ENCODE peak calls at places on chromosomes 13 and 19, in seven cellular contexts. K, U, T, Y, A, S and O are unnamed samples.

GRCh38 chr13:37984357-37984756 is 114.8 kb upstream of the TRPC4 start:
- DNase-seq in K (no peak), U (no peak), T (no peak), Y (no peak), A (no peak), S (no peak), O (no peak)

GRCh38 chr19:1567848-1568227 is 287 bp downstream of the MEX3D start:
- DNase-seq in K (no peak), U (no peak), T (no peak), Y (no peak), A (no peak), S (no peak), O (no peak)

GRCh38 chr13:48860369-48860768 is 115.3 kb upstream of the FNDC3A start:
- DNase-seq in K (no peak), U (no peak), T (no peak), Y (no peak), A (no peak), S (no peak), O (no peak)

GRCh38 chr13:94009696-94010095 is 469.8 kb downstream of the DCT start:
- DNase-seq in K (no peak), U (peak), T (peak), Y (peak), A (peak), S (no peak), O (no peak)

GRCh38 chr19:5850743-5851293 is 431 bp downstream of the FUT3 start:
- DNase-seq in K (no peak), U (peak), T (peak), Y (peak), A (peak), S (no peak), O (no peak)

GRCh38 chr13:72726721-72727416 is 560 bp downstream of the MZT1 start:
- DNase-seq in K (peak), U (no peak), T (peak), Y (peak), A (no peak), S (peak), O (no peak)

GRCh38 chr13:99432637-99433542 is 68.4 kb upstream of the TM9SF2 start:
- DNase-seq in K (peak), U (peak), T (peak), Y (peak), A (peak), S (peak), O (no peak)

GRCh38 chr13:51747438-51748434 is 56.2 kb downstream of the DHRS12 start:
- DNase-seq in K (no peak), U (no peak), T (no peak), Y (no peak), A (no peak), S (no peak), O (no peak)

GRCh38 chr19:12956446-12957388 is at the start of gene GADD45GIP1:
- DNase-seq in K (peak), U (peak), T (peak), Y (peak), A (no peak), S (peak), O (peak)

GRCh38 chr19:48598996-48599626 is 7.4 kb upstream of the SPACA4 start:
- DNase-seq in K (no peak), U (no peak), T (no peak), Y (no peak), A (no peak), S (no peak), O (no peak)

GRCh38 chr13:44471686-44472085 is 98.1 kb downstream of the SERP2 start:
- DNase-seq in K (no peak), U (peak), T (peak), Y (peak), A (peak), S (no peak), O (no peak)

GRCh38 chr13:89514534-89515312 is 1832.8 kb upstream of the MIR17HG start:
- DNase-seq in K (no peak), U (peak), T (peak), Y (peak), A (peak), S (no peak), O (no peak)

GRCh38 chr19:41218615-41219507 is at the start of gene AXL:
- DNase-seq in K (peak), U (peak), T (peak), Y (peak), A (peak), S (peak), O (peak)

GRCh38 chr13:95858286-95859075 is 181.5 kb downstream of the DNAJC3 start:
- DNase-seq in K (no peak), U (peak), T (peak), Y (peak), A (peak), S (no peak), O (no peak)

GRCh38 chr13:46386996-46387851 is at the start of gene RUBCNL:
- DNase-seq in K (peak), U (no peak), T (no peak), Y (no peak), A (peak), S (peak), O (peak)

GRCh38 chr19:11587973-11588631 is 9.2 kb upstream of the ZNF627 start:
- DNase-seq in K (no peak), U (no peak), T (no peak), Y (no peak), A (no peak), S (no peak), O (no peak)

GRCh38 chr19:48102870-48103751 is 7.5 kb downstream of the PLA2G4C start:
- DNase-seq in K (no peak), U (peak), T (peak), Y (peak), A (peak), S (no peak), O (peak)

GRCh38 chr13:60701919-60702318 is 304.9 kb downstream of the TDRD3 start:
- DNase-seq in K (no peak), U (no peak), T (no peak), Y (no peak), A (no peak), S (no peak), O (no peak)

GRCh38 chr19:55166530-55167268 is at the start of gene DNAAF3:
- DNase-seq in K (peak), U (peak), T (peak), Y (peak), A (peak), S (peak), O (peak)

GRCh38 chr13:76993021-76993420 is 1.1 kb downstream of the CLN5 start:
- DNase-seq in K (no peak), U (peak), T (peak), Y (peak), A (peak), S (no peak), O (no peak)

GRCh38 chr13:101967216-101967615 is 434.6 kb downstream of the FGF14 start:
- DNase-seq in K (no peak), U (no peak), T (no peak), Y (no peak), A (no peak), S (no peak), O (no peak)

GRCh38 chr13:34750078-34750703 is 191.9 kb upstream of the NBEA start:
- DNase-seq in K (no peak), U (peak), T (no peak), Y (peak), A (no peak), S (no peak), O (no peak)

GRCh38 chr19:48403606-48404005 is 10.1 kb downstream of the GRIN2D start:
- DNase-seq in K (no peak), U (peak), T (peak), Y (peak), A (peak), S (no peak), O (no peak)

GRCh38 chr13:74661851-74662250 is 527.6 kb upstream of the KLF12 start:
- DNase-seq in K (no peak), U (no peak), T (no peak), Y (no peak), A (no peak), S (no peak), O (no peak)

GRCh38 chr13:30656178-30656577 is 38.5 kb downstream of the USPL1 start:
- DNase-seq in K (no peak), U (no peak), T (no peak), Y (no peak), A (no peak), S (no peak), O (no peak)

GRCh38 chr19:18364826-18365528 is 21.0 kb upstream of the GDF15 start:
- DNase-seq in K (no peak), U (peak), T (peak), Y (peak), A (peak), S (peak), O (no peak)

GRCh38 chr19:17469092-17469370 is 1.3 kb upstream of the SLC27A1 start:
- DNase-seq in K (no peak), U (peak), T (no peak), Y (no peak), A (no peak), S (no peak), O (no peak)

GRCh38 chr19:28468701-28469459 is 744.1 kb downstream of the UQCRFS1 start:
- DNase-seq in K (no peak), U (peak), T (peak), Y (peak), A (no peak), S (peak), O (no peak)

GRCh38 chr19:17125052-17125727 is 49.6 kb downstream of the MYO9B start:
- DNase-seq in K (no peak), U (peak), T (peak), Y (peak), A (no peak), S (no peak), O (no peak)

GRCh38 chr13:109673477-109673876 is 112.9 kb downstream of the IRS2 start:
- DNase-seq in K (no peak), U (peak), T (no peak), Y (no peak), A (no peak), S (no peak), O (no peak)

GRCh38 chr13:79349011-79349410 is 57.0 kb downstream of the RBM26 start:
- DNase-seq in K (no peak), U (peak), T (no peak), Y (peak), A (no peak), S (no peak), O (no peak)

GRCh38 chr13:64640002-64640401 is 2590.1 kb downstream of the PCDH9 start:
- DNase-seq in K (no peak), U (no peak), T (no peak), Y (no peak), A (peak), S (no peak), O (no peak)

GRCh38 chr19:18751571-18751970 is 39.5 kb downstream of the COMP start:
- DNase-seq in K (no peak), U (no peak), T (no peak), Y (no peak), A (no peak), S (no peak), O (no peak)

GRCh38 chr13:21338651-21339278 is 120.3 kb downstream of the ZDHHC20 start:
- DNase-seq in K (no peak), U (no peak), T (no peak), Y (no peak), A (no peak), S (no peak), O (no peak)

GRCh38 chr13:50071399-50071798 is 56.2 kb downstream of the KCNRG start:
- DNase-seq in K (no peak), U (no peak), T (peak), Y (peak), A (peak), S (no peak), O (no peak)

GRCh38 chr19:6429419-6430221 is 3.9 kb downstream of the SLC25A41 start:
- DNase-seq in K (no peak), U (no peak), T (no peak), Y (no peak), A (no peak), S (no peak), O (no peak)

GRCh38 chr19:32308436-32309077 is 36.9 kb upstream of the ZNF507 start:
- DNase-seq in K (no peak), U (no peak), T (peak), Y (no peak), A (no peak), S (no peak), O (no peak)

GRCh38 chr19:39845621-39846175 is 481 bp downstream of the FBL start:
- DNase-seq in K (no peak), U (no peak), T (peak), Y (peak), A (no peak), S (no peak), O (no peak)
- TF ChIP-seq CTCF in K (no peak), U (no peak), T (peak), Y (peak), A (peak), S (no peak), O (no peak)

GRCh38 chr19:51016798-51017683 is 2.5 kb downstream of the KLK10 start:
- DNase-seq in K (no peak), U (no peak), T (peak), Y (peak), A (peak), S (no peak), O (peak)
- TF ChIP-seq CTCF in K (peak), U (no peak), T (peak), Y (peak), A (peak), S (peak), O (peak)

GRCh38 chr13:25267715-25268114 is 19.6 kb downstream of the MTMR6 start:
- DNase-seq in K (no peak), U (no peak), T (peak), Y (peak), A (no peak), S (no peak), O (no peak)
- TF ChIP-seq CTCF in K (no peak), U (no peak), T (peak), Y (peak), A (peak), S (peak), O (no peak)

GRCh38 chr13:59459972-59460371 is 703.8 kb downstream of the DIAPH3 start:
- DNase-seq in K (no peak), U (peak), T (no peak), Y (no peak), A (no peak), S (no peak), O (no peak)
- TF ChIP-seq CTCF in K (no peak), U (no peak), T (no peak), Y (no peak), A (no peak), S (no peak), O (no peak)

DNA sequence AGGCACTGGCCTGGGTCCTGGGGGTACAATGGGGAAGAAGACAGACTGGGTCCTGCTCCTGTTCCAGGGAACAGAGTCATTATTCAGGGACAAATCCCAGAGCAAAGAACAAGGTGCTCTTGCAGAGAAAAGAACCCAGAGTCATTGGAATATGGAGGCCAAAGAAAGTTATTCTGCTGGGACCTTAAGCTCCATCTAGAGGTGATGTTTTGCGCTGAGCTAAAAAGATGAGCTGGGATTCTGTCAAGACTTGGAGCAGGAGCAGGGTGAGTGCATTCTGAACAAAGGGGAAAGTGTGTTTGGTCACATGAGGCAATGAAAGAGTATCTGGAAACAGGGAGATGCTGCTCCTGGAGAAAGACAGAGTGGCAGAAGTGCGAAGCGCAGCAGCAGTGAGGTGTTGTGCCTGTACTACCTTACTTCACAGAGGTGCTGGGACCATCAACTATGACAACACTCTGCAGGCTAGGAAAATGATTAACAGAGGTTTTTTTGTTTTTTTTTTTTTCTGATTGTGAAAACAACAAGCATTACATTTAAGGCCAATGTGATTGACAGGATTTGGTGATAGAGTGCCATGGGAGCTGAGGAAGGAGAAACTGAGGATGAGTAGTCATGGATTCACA is 95.3 kb upstream of the TNFSF11 start:
- DNase-seq in K (no peak), U (no peak), T (peak), Y (peak), A (peak), S (no peak), O (no peak)
- TF ChIP-seq CTCF in K (no peak), U (peak), T (peak), Y (peak), A (peak), S (peak), O (peak)

GRCh38 chr19:15479391-15480345 is at the start of gene PGLYRP2:
- DNase-seq in K (no peak), U (no peak), T (no peak), Y (peak), A (peak), S (peak), O (no peak)
- TF ChIP-seq CTCF in K (no peak), U (no peak), T (peak), Y (no peak), A (peak), S (peak), O (no peak)

DNA sequence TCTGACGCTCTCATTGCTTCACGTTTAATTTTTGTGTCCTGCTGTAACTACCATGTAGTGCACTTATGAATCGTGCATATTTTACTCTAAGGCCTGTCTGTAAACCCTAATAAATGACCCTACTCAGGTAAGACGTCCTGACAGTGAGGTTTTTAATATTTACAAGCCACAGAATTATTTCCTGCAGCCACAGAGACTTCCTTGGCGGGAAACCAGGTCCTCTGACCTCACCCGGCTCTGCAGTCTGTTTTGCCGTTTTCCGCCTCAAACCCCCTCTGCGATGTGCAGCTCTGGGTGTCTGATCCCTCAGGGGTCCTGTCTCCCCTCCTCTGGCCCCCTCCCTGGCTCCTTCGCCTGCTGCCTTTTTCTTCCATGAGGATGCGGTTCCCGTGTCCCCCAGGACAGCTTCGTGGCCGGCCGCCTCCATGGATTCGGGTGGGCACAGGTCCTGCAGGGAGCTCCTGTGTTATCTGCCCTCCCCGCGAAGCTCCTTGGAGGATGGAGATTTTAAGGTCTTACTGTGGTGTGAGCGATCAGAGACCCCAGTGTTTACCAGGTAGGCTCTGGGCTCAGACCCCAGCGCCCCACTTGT is 66.3 kb downstream of the MCF2L start:
- DNase-seq in K (no peak), U (no peak), T (no peak), Y (no peak), A (no peak), S (no peak), O (no peak)
- TF ChIP-seq CTCF in K (no peak), U (no peak), T (no peak), Y (no peak), A (no peak), S (no peak), O (no peak)

DNA sequence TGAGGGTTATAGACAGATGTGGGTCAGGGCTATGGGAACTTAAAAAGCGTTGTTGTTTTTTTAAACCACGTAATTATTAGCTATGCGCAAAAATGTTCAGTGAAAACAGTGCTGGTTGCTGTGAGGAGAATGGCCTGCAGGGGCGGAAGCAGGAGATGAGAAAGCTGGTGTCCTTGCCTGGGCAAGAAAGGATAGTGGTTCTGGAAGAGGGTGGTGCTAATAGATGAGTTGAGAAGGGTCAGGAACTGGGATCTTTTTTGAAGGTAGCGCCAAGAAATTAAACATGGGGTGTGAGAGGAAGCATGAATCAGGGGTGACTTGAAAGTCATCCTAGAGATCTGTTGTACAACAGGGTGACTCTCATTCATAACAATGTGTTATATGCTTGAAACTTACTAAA is 4.8 kb upstream of the SMG9 start:
- DNase-seq in K (no peak), U (peak), T (peak), Y (peak), A (peak), S (no peak), O (no peak)
- TF ChIP-seq CTCF in K (no peak), U (peak), T (peak), Y (peak), A (peak), S (no peak), O (peak)

GRCh38 chr19:4389511-4390016 is 10.8 kb downstream of the SH3GL1 start:
- DNase-seq in K (peak), U (no peak), T (no peak), Y (no peak), A (no peak), S (no peak), O (no peak)
- TF ChIP-seq CTCF in K (no peak), U (no peak), T (no peak), Y (no peak), A (no peak), S (no peak), O (no peak)

GRCh38 chr13:100519626-100520025 is 69.0 kb downstream of the GGACT start:
- DNase-seq in K (no peak), U (no peak), T (no peak), Y (no peak), A (no peak), S (no peak), O (no peak)

GRCh38 chr13:100518394-100519062 is 70.1 kb downstream of the GGACT start:
- DNase-seq in K (no peak), U (no peak), T (no peak), Y (no peak), A (no peak), S (no peak), O (no peak)

GRCh38 chr13:100523437-100523836 is 65.2 kb downstream of the GGACT start:
- DNase-seq in K (no peak), U (no peak), T (no peak), Y (no peak), A (no peak), S (no peak), O (no peak)

GRCh38 chr13:100521912-100522490 is 66.6 kb downstream of the GGACT start:
- DNase-seq in K (no peak), U (no peak), T (no peak), Y (no peak), A (no peak), S (no peak), O (no peak)

GRCh38 chr13:100520936-100521765 is 67.4 kb downstream of the GGACT start:
- DNase-seq in K (no peak), U (no peak), T (no peak), Y (no peak), A (no peak), S (no peak), O (peak)
- TF ChIP-seq CTCF in K (no peak), U (no peak), T (no peak), Y (no peak), A (no peak), S (no peak), O (no peak)